ENCODE peak calls at places on chromosomes 3 and 15, in eight cellular contexts. One of them, this sample, is unnamed.

GRCh38 chr15:91548588-91548987 is 304.9 kb upstream of the SLCO3A1 start:
- DNase-seq in ELF-1: peak; percentile 9
- DNase-seq in NCI-H1694 treated with DMSO at 0.1 percent for 48 hours: peak; percentile 56
- DNase-seq in activated naive CD4-positive, alpha-beta T cell treated with anti-CD3 and anti-CD28 coated beads, Interleukin-2, amount 10 ng/mL, durations not matched to agents 7 days and 5 days: no peak
- DNase-seq in NCI-H1930: no peak
- DNase-seq in GM23338: no peak
- DNase-seq in K562: no peak
- DNase-seq in left colon: no peak
- DNase-seq in this sample: no peak

GRCh38 chr15:74735305-74735704 is 10.0 kb upstream of the CYP1A1 start:
- DNase-seq in ELF-1: no peak
- DNase-seq in K562: no peak
- DNase-seq in activated naive CD4-positive, alpha-beta T cell treated with anti-CD3 and anti-CD28 coated beads, Interleukin-2, amount 10 ng/mL, durations not matched to agents 7 days and 5 days: no peak
- DNase-seq in left colon: no peak
- DNase-seq in GM23338: no peak
- DNase-seq in NCI-H1694 treated with DMSO at 0.1 percent for 48 hours: no peak
- DNase-seq in NCI-H1930: no peak
- DNase-seq in this sample: no peak

GRCh38 chr3:194808709-194809108 is 123.0 kb downstream of the FAM43A start:
- DNase-seq in left colon: no peak
- DNase-seq in ELF-1: no peak
- DNase-seq in NCI-H1930: no peak
- DNase-seq in GM23338: no peak
- DNase-seq in activated naive CD4-positive, alpha-beta T cell treated with anti-CD3 and anti-CD28 coated beads, Interleukin-2, amount 10 ng/mL, durations not matched to agents 7 days and 5 days: no peak
- DNase-seq in NCI-H1694 treated with DMSO at 0.1 percent for 48 hours: no peak
- DNase-seq in K562: no peak
- DNase-seq in this sample: no peak

GRCh38 chr3:42733501-42734262 is 31.1 kb upstream of the HHATL start:
- DNase-seq in left colon: no peak
- DNase-seq in K562: no peak
- DNase-seq in activated naive CD4-positive, alpha-beta T cell treated with anti-CD3 and anti-CD28 coated beads, Interleukin-2, amount 10 ng/mL, durations not matched to agents 7 days and 5 days: no peak
- DNase-seq in ELF-1: no peak
- DNase-seq in NCI-H1930: no peak
- DNase-seq in GM23338: peak; percentile 35
- DNase-seq in NCI-H1694 treated with DMSO at 0.1 percent for 48 hours: no peak
- DNase-seq in this sample: no peak

GRCh38 chr15:27241942-27242341 is 271.0 kb downstream of the GABRG3 start:
- DNase-seq in activated naive CD4-positive, alpha-beta T cell treated with anti-CD3 and anti-CD28 coated beads, Interleukin-2, amount 10 ng/mL, durations not matched to agents 7 days and 5 days: no peak
- DNase-seq in left colon: no peak
- DNase-seq in GM23338: no peak
- DNase-seq in ELF-1: no peak
- DNase-seq in K562: no peak
- DNase-seq in NCI-H1930: no peak
- DNase-seq in NCI-H1694 treated with DMSO at 0.1 percent for 48 hours: no peak
- DNase-seq in this sample: no peak

GRCh38 chr3:136802481-136802996 is 16.4 kb upstream of the SLC35G2 start:
- DNase-seq in NCI-H1694 treated with DMSO at 0.1 percent for 48 hours: no peak
- DNase-seq in GM23338: no peak
- DNase-seq in NCI-H1930: no peak
- DNase-seq in left colon: no peak
- DNase-seq in activated naive CD4-positive, alpha-beta T cell treated with anti-CD3 and anti-CD28 coated beads, Interleukin-2, amount 10 ng/mL, durations not matched to agents 7 days and 5 days: no peak
- DNase-seq in ELF-1: no peak
- DNase-seq in K562: no peak
- DNase-seq in this sample: peak; percentile 27

GRCh38 chr3:188183452-188183851 is 29.5 kb downstream of the LPP start:
- DNase-seq in left colon: no peak
- DNase-seq in activated naive CD4-positive, alpha-beta T cell treated with anti-CD3 and anti-CD28 coated beads, Interleukin-2, amount 10 ng/mL, durations not matched to agents 7 days and 5 days: no peak
- DNase-seq in NCI-H1694 treated with DMSO at 0.1 percent for 48 hours: no peak
- DNase-seq in K562: no peak
- DNase-seq in GM23338: no peak
- DNase-seq in NCI-H1930: no peak
- DNase-seq in ELF-1: no peak
- DNase-seq in this sample: no peak

GRCh38 chr3:176814252-176814651 is 383.0 kb downstream of the TBL1XR1 start:
- DNase-seq in NCI-H1930: no peak
- DNase-seq in NCI-H1694 treated with DMSO at 0.1 percent for 48 hours: peak; percentile 9
- DNase-seq in activated naive CD4-positive, alpha-beta T cell treated with anti-CD3 and anti-CD28 coated beads, Interleukin-2, amount 10 ng/mL, durations not matched to agents 7 days and 5 days: peak; percentile 33
- DNase-seq in left colon: peak; percentile 61
- DNase-seq in ELF-1: peak; percentile 88
- DNase-seq in K562: peak; percentile 74
- DNase-seq in GM23338: peak; percentile 95
- DNase-seq in this sample: peak; percentile 56

This sample was measured in mucosa of gallbladder.